ENCODE peak calls at places on chromosomes 5 and 9, in nine cellular contexts. D is HCT116, G is tibial nerve, R is body of pancreas, F is upper lobe of left lung, U is IMR-90, X is uterus, P is heart left ventricle, B is endothelial cell of umbilical vein. K is an unnamed sample.

GRCh38 chr5:26805076-26805475 is 233.3 kb downstream of the CDH9 start:
- DNase-seq in D (no peak), G (no peak), R (no peak), F (no peak), U (no peak), X (no peak), P (no peak), B (no peak), K (no peak)

GRCh38 chr5:79512692-79513518 is 1.0 kb downstream of the HOMER1 start:
- DNase-seq in D (no peak), G (no peak), R (no peak), F (no peak), U (peak; percentile 27), X (no peak), P (peak; percentile 24), B (peak; percentile 48), K (no peak)

GRCh38 chr5:9347032-9347431 is 198.8 kb downstream of the SEMA5A start:
- DNase-seq in D (no peak), G (no peak), R (no peak), F (no peak), U (no peak), X (no peak), P (no peak), B (no peak), K (no peak)

GRCh38 chr5:163563880-163564279 is 58.5 kb downstream of the MAT2B start:
- DNase-seq in D (no peak), G (no peak), R (no peak), F (no peak), U (no peak), X (no peak), P (no peak), B (no peak), K (no peak)

GRCh38 chr9:134320195-134320885 is 5.9 kb upstream of the RXRA start:
- DNase-seq in D (no peak), G (no peak), R (no peak), F (no peak), U (no peak), X (peak; percentile 9), P (no peak), B (no peak), K (no peak)

GRCh38 chr5:153827407-153827806 is 211.3 kb downstream of the FAM114A2 start:
- DNase-seq in D (no peak), G (no peak), R (no peak), F (no peak), U (no peak), X (no peak), P (no peak), B (no peak), K (no peak)

GRCh38 chr5:73946926-73947455 is 321.0 kb downstream of the ARHGEF28 start:
- DNase-seq in D (no peak), G (no peak), R (no peak), F (no peak), U (no peak), X (no peak), P (no peak), B (no peak), K (no peak)

GRCh38 chr5:90709323-90710148 is 150.9 kb downstream of the ADGRV1 start:
- DNase-seq in D (peak; percentile 40), G (no peak), R (peak; percentile 46), F (no peak), U (peak; percentile 25), X (no peak), P (peak; percentile 9), B (peak; percentile 46), K (peak; percentile 10)

GRCh38 chr5:168288349-168289245 is 2.8 kb upstream of the WWC1 start:
- DNase-seq in D (peak; percentile 76), G (no peak), R (peak; percentile 78), F (peak; percentile 71), U (no peak), X (no peak), P (no peak), B (no peak), K (peak; percentile 90)
- TF ChIP-seq POLR2A in D (no peak), G (no peak), R (no peak), F (no peak), U (no peak), X (no peak), P (no peak), B (no peak), K (peak; percentile 33)

GRCh38 chr5:134529460-134529859 is 4.0 kb downstream of the JADE2 start:
- DNase-seq in D (no peak), G (no peak), R (no peak), F (no peak), U (no peak), X (no peak), P (no peak), B (no peak), K (no peak)

GRCh38 chr5:134525687-134526482 is 415 bp downstream of the JADE2 start:
- DNase-seq in D (no peak), G (peak; percentile 55), R (peak; percentile 84), F (peak; percentile 75), U (peak; percentile 83), X (peak; percentile 79), P (peak; percentile 82), B (peak; percentile 76), K (peak; percentile 71)

GRCh38 chr5:134526483-134527155 is 1.1 kb downstream of the JADE2 start:
- DNase-seq in D (peak; percentile 84), G (peak; percentile 69), R (peak; percentile 83), F (peak; percentile 86), U (no peak), X (peak; percentile 82), P (peak; percentile 77), B (peak; percentile 73), K (peak; percentile 73)

GRCh38 chr5:134527961-134528424 is 2.5 kb downstream of the JADE2 start:
- DNase-seq in D (no peak), G (no peak), R (peak; percentile 50), F (no peak), U (no peak), X (no peak), P (no peak), B (no peak), K (no peak)

DNA sequence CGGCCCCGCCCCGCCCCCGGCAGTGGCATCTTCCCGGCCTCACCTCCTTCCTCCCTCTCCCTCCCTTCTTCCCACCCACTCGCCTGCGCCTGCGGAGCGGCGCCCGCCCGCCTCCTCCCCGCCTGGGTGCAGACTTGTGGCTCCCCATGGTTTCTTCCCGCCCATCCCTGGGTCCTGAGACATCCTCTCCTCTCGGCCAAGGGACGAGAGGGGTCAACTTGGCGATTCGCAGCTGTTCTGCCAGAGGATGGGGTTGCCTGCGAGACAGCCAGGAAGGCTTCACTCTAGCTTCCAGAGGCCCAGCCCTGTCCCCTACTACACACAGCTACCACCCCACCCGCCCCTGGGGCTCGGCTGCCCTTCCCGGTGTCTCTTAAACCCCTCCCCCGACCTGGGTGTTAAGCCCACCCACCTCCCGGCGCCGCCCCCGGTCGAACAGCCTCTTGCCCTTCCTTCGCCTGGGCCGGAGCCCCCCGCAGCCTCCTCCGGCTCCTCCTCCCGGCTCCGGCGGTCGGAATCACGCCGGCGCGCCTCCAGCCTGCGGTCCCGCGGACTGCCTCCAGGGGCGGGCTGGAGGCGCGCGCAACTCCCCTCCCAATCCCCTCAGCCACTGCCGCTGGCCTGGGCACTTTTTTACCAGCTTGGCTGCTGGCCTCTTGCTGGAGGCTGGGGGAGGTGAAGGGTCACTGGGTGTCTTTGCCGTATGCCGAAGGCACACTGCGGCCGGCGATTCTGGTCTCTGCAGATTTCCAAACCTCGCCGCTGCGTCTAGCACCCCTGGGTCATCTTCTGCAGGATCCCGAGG is 1.9 kb downstream of the JADE2 start:
- DNase-seq in D (no peak), G (peak; percentile 74), R (peak; percentile 79), F (peak; percentile 87), U (peak; percentile 90), X (peak; percentile 88), P (peak; percentile 89), B (peak; percentile 84), K (peak; percentile 76)
- TF ChIP-seq POLR2A in D (no peak), G (peak; percentile 51), R (peak; percentile 29), F (peak; percentile 24), U (peak; percentile 23), X (peak; percentile 50), P (no peak), B (peak; percentile 46), K (peak; percentile 34)

GRCh38 chr9:109113892-109114609 is 5.7 kb downstream of the TMEM245 start:
- DNase-seq in D (no peak), G (no peak), R (peak; percentile 38), F (peak; percentile 65), U (no peak), X (no peak), P (no peak), B (no peak), K (no peak)
- TF ChIP-seq POLR2A in D (no peak), G (no peak), R (no peak), F (no peak), U (no peak), X (no peak), P (no peak), B (no peak), K (no peak)

DNA sequence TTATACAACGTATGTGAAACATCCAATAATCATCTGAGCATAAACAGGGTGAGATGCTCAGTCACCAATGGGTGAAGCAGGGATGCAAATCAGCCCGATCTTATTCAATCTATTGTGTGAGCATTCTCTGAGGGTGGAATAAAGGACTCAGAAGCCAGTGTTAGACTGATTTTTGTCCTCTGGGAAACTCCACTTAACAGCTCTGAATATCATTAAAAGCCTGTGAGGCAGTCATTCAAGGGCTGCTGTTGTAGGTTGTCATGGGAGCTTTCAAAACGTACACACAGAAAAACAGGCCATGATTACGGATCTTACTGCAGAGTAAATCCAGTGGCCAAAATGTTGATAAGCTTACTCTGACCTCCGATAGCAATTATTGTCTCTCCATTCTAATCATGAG is 266.5 kb upstream of the EFNA5 start:
- DNase-seq in D (no peak), G (no peak), R (no peak), F (no peak), U (no peak), X (no peak), P (no peak), B (no peak), K (no peak)
- TF ChIP-seq POLR2A in D (no peak), G (no peak), R (no peak), F (no peak), U (no peak), X (no peak), P (no peak), B (no peak), K (no peak)

K was measured in prostate gland.